ENCODE peak calls at places on chromosomes 12 and 14, in five cellular contexts. L, M, J, Q and E are unnamed samples.

GRCh38 chr12:19710811-19711793 is 271.8 kb downstream of the AEBP2 start:
- DNase-seq in L (no peak), M (peak), J (peak), Q (no peak), E (no peak)

GRCh38 chr14:75448209-75448608 is 20.4 kb downstream of the JDP2 start:
- DNase-seq in L (no peak), M (no peak), J (no peak), Q (no peak), E (no peak)

GRCh38 chr14:74673768-74674167 is 39.1 kb downstream of the AREL1 start:
- DNase-seq in L (no peak), M (no peak), J (no peak), Q (no peak), E (no peak)

GRCh38 chr12:20259786-20260185 is 108.6 kb upstream of the PDE3A start:
- DNase-seq in L (no peak), M (no peak), J (no peak), Q (no peak), E (no peak)

GRCh38 chr14:104110491-104111209 is 25.1 kb downstream of the ASPG start:
- DNase-seq in L (no peak), M (no peak), J (peak), Q (no peak), E (no peak)

GRCh38 chr12:12398026-12398859 is 41.4 kb downstream of the BORCS5 start:
- DNase-seq in L (no peak), M (peak), J (peak), Q (peak), E (peak)

GRCh38 chr14:99595034-99595433 is 9.0 kb downstream of the CCDC85C start:
- DNase-seq in L (no peak), M (no peak), J (no peak), Q (no peak), E (no peak)

GRCh38 chr12:77830502-77830901 is at the start of gene NAV3:
- DNase-seq in L (no peak), M (peak), J (no peak), Q (no peak), E (peak)

GRCh38 chr12:113149361-113150150 is at the start of gene CFAP73:
- DNase-seq in L (peak), M (peak), J (peak), Q (peak), E (peak)

GRCh38 chr14:97274626-97275025 is 477.4 kb downstream of the VRK1 start:
- DNase-seq in L (no peak), M (no peak), J (no peak), Q (no peak), E (no peak)

GRCh38 chr14:61719344-61720301 is 24.3 kb downstream of the HIF1A start:
- DNase-seq in L (no peak), M (no peak), J (no peak), Q (no peak), E (no peak)

GRCh38 chr14:70890842-70891442 is 16.3 kb upstream of the PCNX1 start:
- DNase-seq in L (no peak), M (no peak), J (no peak), Q (no peak), E (no peak)